ENCODE peak calls at places on chromosomes 2 and 18, in four cellular contexts. N, A, J and S are unnamed samples.

GRCh38 chr18:23317975-23318675 is 135.0 kb upstream of the RIOK3 start:
- DNase-seq in J (no peak), A (no peak), N (no peak), S (no peak)

GRCh38 chr18:32300914-32301313 is 111.1 kb downstream of the MEP1B start:
- DNase-seq in N (no peak), J (no peak), A (no peak), S (no peak)

GRCh38 chr2:234044157-234044556 is 6.3 kb upstream of the SPP2 start:
- DNase-seq in A (no peak), J (no peak), N (no peak), S (no peak)

GRCh38 chr2:47050762-47051161 is 104.3 kb downstream of the STPG4 start:
- DNase-seq in J (no peak), A (no peak), N (no peak), S (no peak)

GRCh38 chr2:226802573-226802972 is 3.0 kb upstream of the IRS1 start:
- DNase-seq in A (peak; percentile 86), N (peak; percentile 48), J (no peak), S (peak; percentile 20)

GRCh38 chr18:24023185-24023814 is 8.7 kb downstream of the TTC39C start:
- DNase-seq in J (no peak), A (peak; percentile 9), N (peak; percentile 68), S (peak; percentile 84)

GRCh38 chr2:146214394-146214929 is 1630.4 kb upstream of the ACVR2A start:
- DNase-seq in N (no peak), A (peak; percentile 83), J (no peak), S (no peak)

GRCh38 chr2:236298924-236299475 is 34.8 kb upstream of the ASB18 start:
- DNase-seq in N (no peak), J (no peak), A (no peak), S (no peak)

GRCh38 chr2:164661349-164661748 is 40.1 kb upstream of the GRB14 start:
- DNase-seq in A (no peak), J (no peak), N (no peak), S (no peak)

GRCh38 chr2:10412380-10412779 is 35.7 kb downstream of the ODC1 start:
- DNase-seq in J (no peak), A (peak; percentile 61), N (peak; percentile 71), S (no peak)

GRCh38 chr2:52395912-52396311 is 1364.0 kb upstream of the NRXN1 start:
- DNase-seq in J (no peak), N (no peak), A (no peak), S (no peak)

GRCh38 chr18:57619881-57620280 is 1.8 kb downstream of the NARS1 start:
- DNase-seq in A (no peak), J (no peak), N (no peak), S (no peak)

GRCh38 chr2:63218800-63219511 is 168.3 kb downstream of the OTX1 start:
- DNase-seq in A (no peak), N (no peak), J (no peak), S (no peak)

GRCh38 chr2:230869691-230870543 is 5.2 kb downstream of the ITM2C start:
- DNase-seq in N (peak; percentile 77), A (no peak), J (no peak), S (no peak)

GRCh38 chr18:50917021-50917420 is 38.1 kb downstream of the ME2 start:
- DNase-seq in N (no peak), A (no peak), J (no peak), S (no peak)

GRCh38 chr2:18988557-18989232 is 369.7 kb downstream of the OSR1 start:
- DNase-seq in J (no peak), A (no peak), N (no peak), S (no peak)

GRCh38 chr2:42881732-42882131 is 89.3 kb upstream of the HAAO start:
- DNase-seq in N (no peak), A (no peak), J (no peak), S (no peak)

GRCh38 chr2:72115361-72116080 is 32.1 kb downstream of the CYP26B1 start:
- DNase-seq in A (no peak), J (peak; percentile 61), N (peak; percentile 46), S (peak; percentile 76)

GRCh38 chr2:232339121-232340081 is 39.1 kb upstream of the ALPP start:
- DNase-seq in J (no peak), A (no peak), N (no peak), S (no peak)

GRCh38 chr2:55158111-55158814 is 73.8 kb downstream of the CLHC1 start:
- DNase-seq in J (no peak), A (no peak), N (no peak), S (no peak)

GRCh38 chr18:49581369-49581768 is 19.5 kb downstream of the LIPG start:
- DNase-seq in N (no peak), A (no peak), J (no peak), S (no peak)
- TF ChIP-seq JUND in N (no peak), A (no peak), J (no peak), S (no peak)

DNA sequence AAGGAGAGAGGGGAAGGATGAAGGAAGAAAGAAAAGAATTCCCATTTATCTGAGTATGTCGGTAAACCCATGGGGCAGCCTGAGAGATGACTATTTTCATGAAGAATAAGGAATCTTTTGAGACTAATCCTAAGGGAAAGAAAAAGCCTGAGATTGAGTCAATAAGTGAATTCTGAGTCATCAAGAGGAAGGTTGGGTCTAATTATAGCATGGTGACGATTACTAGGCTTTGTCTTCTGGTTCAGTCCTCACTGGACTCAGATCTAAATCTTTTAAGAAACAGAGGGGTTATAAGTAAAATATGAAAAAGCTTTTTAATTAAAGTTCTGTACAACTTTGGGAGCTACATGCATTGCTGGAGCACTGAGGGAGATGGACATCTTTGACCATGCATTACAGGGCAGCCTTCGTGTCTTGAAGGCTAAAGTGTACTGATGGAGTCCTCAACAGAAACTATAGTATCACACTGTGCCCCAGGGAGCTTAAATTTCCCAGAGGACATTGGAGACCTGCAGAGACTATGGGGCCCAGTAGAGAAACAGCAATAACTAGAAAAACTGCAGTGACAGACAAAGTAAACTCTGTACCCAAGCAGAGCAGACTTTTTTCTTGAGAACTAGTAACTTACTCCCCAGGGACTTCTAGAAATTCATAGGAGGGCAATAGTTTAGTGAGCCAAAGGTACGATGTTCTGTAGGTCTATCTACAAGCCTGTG is 260.9 kb downstream of the RAD51AP2 start:
- DNase-seq in N (no peak), J (no peak), A (no peak), S (no peak)
- TF ChIP-seq JUND in N (no peak), J (no peak), A (no peak), S (no peak)

DNA sequence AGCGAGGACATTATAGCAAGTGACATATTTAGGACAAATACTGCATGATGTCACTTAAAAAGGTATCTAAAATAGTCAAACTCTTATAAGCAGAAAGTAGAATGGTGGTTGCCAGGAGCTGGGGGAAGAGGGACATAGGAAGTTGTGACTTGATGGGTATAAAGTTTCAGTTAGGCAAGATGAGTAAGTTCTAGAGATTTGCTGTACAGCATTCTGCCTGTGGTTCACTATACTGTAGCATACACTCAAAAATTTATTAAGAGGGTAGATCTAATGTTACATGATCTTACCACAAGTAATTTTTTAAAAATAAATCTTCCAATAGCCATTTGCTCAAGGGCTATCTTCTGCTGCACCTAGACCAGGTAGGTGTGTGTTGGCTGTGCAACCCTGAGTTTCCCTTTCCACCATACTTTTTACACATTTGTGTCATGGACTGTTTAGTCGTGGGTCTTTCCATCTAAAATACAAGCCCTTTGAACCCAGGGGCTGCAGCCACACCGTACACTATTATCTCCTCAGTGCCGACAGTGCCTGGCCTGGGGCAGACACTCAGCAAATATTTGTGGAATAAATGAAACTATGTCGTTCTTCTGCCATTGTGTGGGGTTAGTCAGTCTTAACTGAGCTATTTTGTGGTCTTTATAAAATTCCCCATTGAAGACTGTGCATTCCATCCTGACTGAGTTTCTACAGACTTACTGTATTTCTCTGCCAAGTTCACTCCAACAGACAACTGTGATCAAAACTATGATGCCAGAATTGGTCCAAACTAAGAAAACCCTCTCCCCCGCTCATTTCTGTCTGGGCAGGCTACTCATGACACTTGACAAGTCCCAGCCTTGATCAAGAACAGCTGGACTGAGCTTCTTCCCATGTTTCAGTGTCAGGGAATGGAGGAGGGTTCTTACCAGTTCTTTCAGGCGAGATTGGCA is 77.8 kb upstream of the NPAS2 start:
- DNase-seq in J (no peak), A (peak; percentile 82), N (no peak), S (no peak)
- TF ChIP-seq JUND in J (no peak), A (no peak), N (peak; percentile 81), S (no peak)

DNA sequence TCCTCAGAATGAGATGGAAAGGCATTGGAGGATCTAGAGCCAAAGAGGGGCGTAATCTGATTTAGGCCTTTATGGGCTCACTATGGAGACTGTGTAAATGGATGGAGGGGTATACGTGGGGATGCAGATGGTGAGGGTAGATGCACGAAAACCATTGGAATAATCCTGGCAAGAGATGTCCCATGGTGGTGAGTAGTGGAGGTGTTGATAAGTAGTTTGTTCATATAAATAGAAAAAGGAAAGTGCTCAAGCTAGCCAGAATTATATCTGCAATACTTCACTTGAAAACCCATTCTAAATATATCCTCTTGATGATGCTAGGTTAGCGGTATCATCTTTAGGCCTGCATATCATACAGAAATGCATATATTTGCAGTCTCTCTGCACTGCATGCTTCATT is 459.7 kb downstream of the CDH2 start:
- DNase-seq in J (no peak), N (no peak), A (no peak), S (no peak)
- TF ChIP-seq JUND in J (no peak), N (no peak), A (no peak), S (no peak)

DNA sequence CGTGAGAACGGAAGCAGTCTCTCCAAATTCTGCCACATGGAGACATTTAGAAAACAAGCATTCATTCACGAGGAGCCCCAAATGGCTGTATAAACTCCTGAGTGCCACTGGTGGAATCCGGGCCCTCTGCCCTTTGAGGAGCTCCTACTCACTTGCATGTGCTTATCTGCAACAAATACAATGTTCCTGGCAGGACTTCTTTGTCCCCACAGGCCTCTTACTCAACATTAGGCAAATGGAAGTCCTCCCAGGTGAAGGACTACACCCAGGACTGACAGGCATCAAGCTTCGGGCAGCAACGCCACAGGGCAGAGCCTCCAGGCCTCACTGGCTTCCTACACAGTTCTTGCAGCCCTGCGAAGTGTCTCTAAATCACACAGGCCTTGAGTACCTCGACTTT is 187.0 kb upstream of the GLI2 start:
- DNase-seq in N (no peak), A (no peak), J (no peak), S (no peak)
- TF ChIP-seq JUND in N (no peak), A (no peak), J (no peak), S (no peak)

DNA sequence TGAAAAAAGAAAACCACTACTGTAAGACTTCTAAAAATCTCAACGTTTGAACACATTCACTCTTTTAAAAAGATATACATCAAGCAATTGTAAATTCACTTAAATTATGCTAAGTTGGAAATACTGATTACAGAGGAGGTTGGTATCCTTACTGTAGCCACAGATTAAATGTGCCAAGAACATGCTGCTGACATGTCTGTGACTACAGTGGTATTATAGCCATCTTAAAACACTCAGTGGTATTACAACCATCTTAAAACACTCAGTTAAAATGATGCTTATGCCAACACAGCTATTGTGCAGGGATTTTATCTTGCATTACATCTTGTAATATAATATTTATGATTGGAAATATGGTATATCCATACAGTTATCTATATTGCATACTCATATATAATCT is 50.0 kb downstream of the TMEM131 start:
- DNase-seq in A (no peak), J (no peak), N (no peak), S (no peak)
- TF ChIP-seq JUND in A (no peak), J (no peak), N (no peak), S (no peak)

GRCh38 chr2:159126653-159127052 is 158.2 kb downstream of the TANC1 start:
- DNase-seq in N (no peak), A (no peak), J (no peak), S (no peak)

GRCh38 chr2:159123786-159124185 is 155.3 kb downstream of the TANC1 start:
- DNase-seq in J (no peak), A (no peak), N (no peak), S (no peak)

GRCh38 chr2:159125858-159126257 is 157.4 kb downstream of the TANC1 start:
- DNase-seq in A (no peak), N (no peak), J (no peak), S (no peak)

GRCh38 chr2:159124931-159125467 is 156.6 kb downstream of the TANC1 start:
- DNase-seq in A (no peak), N (no peak), J (no peak), S (no peak)

GRCh38 chr2:159124441-159124911 is 156.0 kb downstream of the TANC1 start:
- DNase-seq in A (peak; percentile 59), N (no peak), J (no peak), S (no peak)
- TF ChIP-seq JUND in A (no peak), N (peak; percentile 64), J (no peak), S (no peak)